ENCODE peak calls at places on chromosomes 2 and 18, in ten cellular contexts. One of them, this sample, is unnamed. For H3K27me3 and H3K36me3, the result is how much of the 10 kb centered on the place peaks cover.

GRCh38 chr2:227616631-227617030 is 667 bp upstream of the SCYGR4 start:
- DNase-seq in SJSA1: no peak
- DNase-seq in kidney epithelial cell: no peak
- DNase-seq in tibial artery: no peak
- DNase-seq in stomach: no peak
- DNase-seq in psoas muscle: no peak
- DNase-seq in adrenal gland: no peak
- DNase-seq in BE2C: no peak
- DNase-seq in ovary: no peak
- DNase-seq in left ventricle myocardium inferior: no peak
- DNase-seq in this sample: no peak

GRCh38 chr2:171403181-171403580 is 30.6 kb downstream of the METTL8 start:
- DNase-seq in SJSA1: peak
- DNase-seq in psoas muscle: no peak
- DNase-seq in tibial artery: no peak
- DNase-seq in adrenal gland: no peak
- DNase-seq in left ventricle myocardium inferior: no peak
- DNase-seq in BE2C: no peak
- DNase-seq in stomach: no peak
- DNase-seq in ovary: no peak
- DNase-seq in kidney epithelial cell: no peak
- DNase-seq in this sample: no peak

GRCh38 chr2:237720444-237720843 is 78.1 kb upstream of the RBM44 start:
- DNase-seq in stomach: no peak
- DNase-seq in tibial artery: no peak
- DNase-seq in adrenal gland: no peak
- DNase-seq in BE2C: no peak
- DNase-seq in kidney epithelial cell: no peak
- DNase-seq in left ventricle myocardium inferior: no peak
- DNase-seq in SJSA1: no peak
- DNase-seq in ovary: no peak
- DNase-seq in psoas muscle: no peak
- DNase-seq in this sample: no peak

GRCh38 chr2:177830881-177831386 is 241.6 kb downstream of the PDE11A start:
- DNase-seq in kidney epithelial cell: no peak
- DNase-seq in ovary: no peak
- DNase-seq in stomach: peak
- DNase-seq in BE2C: no peak
- DNase-seq in tibial artery: no peak
- DNase-seq in psoas muscle: no peak
- DNase-seq in adrenal gland: no peak
- DNase-seq in SJSA1: no peak
- DNase-seq in left ventricle myocardium inferior: no peak
- DNase-seq in this sample: no peak

GRCh38 chr2:153917570-153917969 is 45.8 kb downstream of the GALNT13 start:
- DNase-seq in psoas muscle: no peak
- DNase-seq in kidney epithelial cell: no peak
- DNase-seq in stomach: no peak
- DNase-seq in BE2C: no peak
- DNase-seq in tibial artery: no peak
- DNase-seq in SJSA1: no peak
- DNase-seq in left ventricle myocardium inferior: no peak
- DNase-seq in adrenal gland: no peak
- DNase-seq in ovary: no peak
- DNase-seq in this sample: no peak

GRCh38 chr18:71028285-71028762 is 739.5 kb downstream of the SOCS6 start:
- DNase-seq in left ventricle myocardium inferior: no peak
- DNase-seq in kidney epithelial cell: no peak
- DNase-seq in tibial artery: no peak
- DNase-seq in adrenal gland: peak
- DNase-seq in ovary: no peak
- DNase-seq in SJSA1: no peak
- DNase-seq in stomach: no peak
- DNase-seq in psoas muscle: peak
- DNase-seq in BE2C: peak
- DNase-seq in this sample: peak

GRCh38 chr18:48488388-48488850 is 50.4 kb upstream of the CTIF start:
- DNase-seq in ovary: peak
- DNase-seq in psoas muscle: no peak
- DNase-seq in kidney epithelial cell: peak
- DNase-seq in adrenal gland: peak
- DNase-seq in tibial artery: peak
- DNase-seq in BE2C: peak
- DNase-seq in left ventricle myocardium inferior: peak
- DNase-seq in SJSA1: peak
- DNase-seq in stomach: peak
- DNase-seq in this sample: peak

GRCh38 chr18:3983351-3983969 is 471.6 kb downstream of the DLGAP1 start:
- DNase-seq in psoas muscle: no peak
- DNase-seq in SJSA1: no peak
- DNase-seq in stomach: no peak
- DNase-seq in kidney epithelial cell: no peak
- DNase-seq in left ventricle myocardium inferior: no peak
- DNase-seq in BE2C: no peak
- DNase-seq in ovary: no peak
- DNase-seq in adrenal gland: no peak
- DNase-seq in tibial artery: no peak
- DNase-seq in this sample: peak

GRCh38 chr18:51716277-51716676 is 518.8 kb upstream of the MEX3C start:
- DNase-seq in stomach: no peak
- DNase-seq in psoas muscle: no peak
- DNase-seq in SJSA1: no peak
- DNase-seq in left ventricle myocardium inferior: no peak
- DNase-seq in BE2C: no peak
- DNase-seq in kidney epithelial cell: no peak
- DNase-seq in ovary: no peak
- DNase-seq in adrenal gland: no peak
- DNase-seq in tibial artery: no peak
- DNase-seq in this sample: no peak

GRCh38 chr2:236049981-236050380 is 118.2 kb downstream of the GBX2 start:
- DNase-seq in adrenal gland: no peak
- DNase-seq in ovary: no peak
- DNase-seq in SJSA1: no peak
- DNase-seq in stomach: no peak
- DNase-seq in left ventricle myocardium inferior: no peak
- DNase-seq in BE2C: no peak
- DNase-seq in psoas muscle: no peak
- DNase-seq in tibial artery: no peak
- DNase-seq in kidney epithelial cell: no peak
- DNase-seq in this sample: no peak

GRCh38 chr2:74815955-74816354 is 18.0 kb upstream of the HK2 start:
- DNase-seq in ovary: no peak
- DNase-seq in adrenal gland: no peak
- DNase-seq in BE2C: no peak
- DNase-seq in left ventricle myocardium inferior: no peak
- DNase-seq in SJSA1: no peak
- DNase-seq in stomach: no peak
- DNase-seq in psoas muscle: no peak
- DNase-seq in tibial artery: no peak
- DNase-seq in kidney epithelial cell: no peak
- DNase-seq in this sample: no peak
- H3K27me3 ChIP-seq in ovary: under half
- H3K27me3 ChIP-seq in adrenal gland: under half
- H3K27me3 ChIP-seq in BE2C: under half
- H3K27me3 ChIP-seq in left ventricle myocardium inferior: under half
- H3K27me3 ChIP-seq in SJSA1: under half
- H3K27me3 ChIP-seq in stomach: under half
- H3K27me3 ChIP-seq in psoas muscle: under half
- H3K27me3 ChIP-seq in tibial artery: under half
- H3K27me3 ChIP-seq in kidney epithelial cell: under half
- H3K27me3 ChIP-seq in this sample: under half

DNA sequence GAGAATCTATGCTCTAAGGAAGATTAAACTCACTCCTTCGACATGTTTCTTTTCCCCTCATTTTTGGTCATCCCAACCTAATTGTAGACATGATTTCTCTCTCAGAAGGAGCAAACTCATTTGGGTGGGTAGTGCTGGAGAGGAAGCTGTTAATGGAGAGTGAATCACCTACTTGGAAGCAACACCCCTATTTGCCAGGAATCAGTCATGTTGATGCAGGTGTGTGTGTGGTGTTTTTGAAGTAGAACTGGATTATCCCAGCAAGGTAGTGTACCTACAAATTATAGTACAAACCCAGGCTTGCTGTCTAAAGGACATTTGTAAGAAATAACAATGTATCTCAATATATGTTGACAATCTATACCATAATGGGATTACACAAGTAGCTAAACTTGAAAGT is 186.4 kb downstream of the EPHA4 start:
- DNase-seq in stomach: no peak
- DNase-seq in psoas muscle: no peak
- DNase-seq in SJSA1: no peak
- DNase-seq in kidney epithelial cell: no peak
- DNase-seq in tibial artery: no peak
- DNase-seq in ovary: no peak
- DNase-seq in adrenal gland: no peak
- DNase-seq in left ventricle myocardium inferior: no peak
- DNase-seq in BE2C: no peak
- DNase-seq in this sample: no peak
- H3K4me3 ChIP-seq in stomach: no peak
- H3K4me3 ChIP-seq in psoas muscle: no peak
- H3K4me3 ChIP-seq in SJSA1: no peak
- H3K4me3 ChIP-seq in kidney epithelial cell: no peak
- H3K4me3 ChIP-seq in tibial artery: no peak
- H3K4me3 ChIP-seq in ovary: no peak
- H3K4me3 ChIP-seq in adrenal gland: no peak
- H3K4me3 ChIP-seq in left ventricle myocardium inferior: no peak
- H3K4me3 ChIP-seq in BE2C: no peak
- H3K4me3 ChIP-seq in this sample: no peak

GRCh38 chr2:85390941-85391669 is 19.1 kb downstream of the CAPG start:
- DNase-seq in SJSA1: no peak
- DNase-seq in BE2C: peak
- DNase-seq in adrenal gland: peak
- DNase-seq in kidney epithelial cell: no peak
- DNase-seq in ovary: peak
- DNase-seq in stomach: peak
- DNase-seq in psoas muscle: peak
- DNase-seq in left ventricle myocardium inferior: peak
- DNase-seq in tibial artery: no peak
- DNase-seq in this sample: peak

GRCh38 chr2:85385746-85386145 is 24.4 kb downstream of the CAPG start:
- DNase-seq in BE2C: no peak
- DNase-seq in stomach: no peak
- DNase-seq in psoas muscle: peak
- DNase-seq in left ventricle myocardium inferior: no peak
- DNase-seq in adrenal gland: no peak
- DNase-seq in ovary: no peak
- DNase-seq in SJSA1: no peak
- DNase-seq in kidney epithelial cell: no peak
- DNase-seq in tibial artery: no peak
- DNase-seq in this sample: no peak

GRCh38 chr2:85383850-85384249 is 26.3 kb downstream of the CAPG start:
- DNase-seq in left ventricle myocardium inferior: no peak
- DNase-seq in psoas muscle: no peak
- DNase-seq in kidney epithelial cell: no peak
- DNase-seq in ovary: no peak
- DNase-seq in BE2C: no peak
- DNase-seq in SJSA1: no peak
- DNase-seq in stomach: no peak
- DNase-seq in adrenal gland: no peak
- DNase-seq in tibial artery: no peak
- DNase-seq in this sample: no peak

GRCh38 chr2:85389139-85389538 is 21.0 kb downstream of the CAPG start:
- DNase-seq in adrenal gland: no peak
- DNase-seq in BE2C: no peak
- DNase-seq in psoas muscle: peak
- DNase-seq in stomach: no peak
- DNase-seq in kidney epithelial cell: no peak
- DNase-seq in tibial artery: no peak
- DNase-seq in SJSA1: no peak
- DNase-seq in ovary: no peak
- DNase-seq in left ventricle myocardium inferior: no peak
- DNase-seq in this sample: no peak

DNA sequence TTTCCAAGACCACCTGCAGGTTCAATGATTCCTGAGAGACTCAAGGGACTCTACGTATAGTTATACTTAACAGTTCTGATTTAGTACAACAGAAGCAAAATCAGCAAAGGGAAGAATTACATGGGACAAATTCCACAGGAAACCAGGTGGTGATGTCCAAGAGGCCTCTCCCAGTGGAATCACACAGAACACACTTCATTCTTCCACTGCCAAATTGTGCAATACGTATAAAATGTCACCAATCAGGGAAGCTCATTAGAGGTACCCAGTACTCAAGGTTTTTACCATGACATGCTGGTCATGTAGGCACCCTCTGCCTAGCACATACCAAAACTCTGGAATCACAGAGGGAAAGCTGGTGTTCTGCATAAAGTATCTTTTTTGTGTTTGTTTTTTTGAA is 22.4 kb downstream of the CAPG start:
- DNase-seq in stomach: no peak
- DNase-seq in psoas muscle: peak
- DNase-seq in tibial artery: no peak
- DNase-seq in kidney epithelial cell: no peak
- DNase-seq in BE2C: no peak
- DNase-seq in ovary: no peak
- DNase-seq in SJSA1: no peak
- DNase-seq in left ventricle myocardium inferior: no peak
- DNase-seq in adrenal gland: no peak
- DNase-seq in this sample: no peak
- H3K36me3 ChIP-seq in stomach: half or more
- H3K36me3 ChIP-seq in psoas muscle: half or more
- H3K36me3 ChIP-seq in tibial artery: half or more
- H3K36me3 ChIP-seq in kidney epithelial cell: under half
- H3K36me3 ChIP-seq in BE2C: under half
- H3K36me3 ChIP-seq in ovary: under half
- H3K36me3 ChIP-seq in SJSA1: half or more
- H3K36me3 ChIP-seq in left ventricle myocardium inferior: half or more
- H3K36me3 ChIP-seq in adrenal gland: half or more
- H3K36me3 ChIP-seq in this sample: under half

GRCh38 chr18:1246827-1247226 is 342.2 kb downstream of the ADCYAP1 start:
- DNase-seq in SJSA1: no peak
- DNase-seq in psoas muscle: peak
- DNase-seq in tibial artery: no peak
- DNase-seq in kidney epithelial cell: no peak
- DNase-seq in stomach: no peak
- DNase-seq in adrenal gland: no peak
- DNase-seq in ovary: no peak
- DNase-seq in left ventricle myocardium inferior: no peak
- DNase-seq in BE2C: no peak
- DNase-seq in this sample: no peak

GRCh38 chr18:1244397-1245122 is 339.9 kb downstream of the ADCYAP1 start:
- DNase-seq in tibial artery: no peak
- DNase-seq in BE2C: no peak
- DNase-seq in SJSA1: no peak
- DNase-seq in stomach: no peak
- DNase-seq in psoas muscle: no peak
- DNase-seq in left ventricle myocardium inferior: no peak
- DNase-seq in adrenal gland: no peak
- DNase-seq in kidney epithelial cell: no peak
- DNase-seq in ovary: no peak
- DNase-seq in this sample: no peak
- H3K27me3 ChIP-seq in tibial artery: under half
- H3K27me3 ChIP-seq in BE2C: under half
- H3K27me3 ChIP-seq in SJSA1: under half
- H3K27me3 ChIP-seq in stomach: under half
- H3K27me3 ChIP-seq in psoas muscle: under half
- H3K27me3 ChIP-seq in left ventricle myocardium inferior: under half
- H3K27me3 ChIP-seq in adrenal gland: under half
- H3K27me3 ChIP-seq in kidney epithelial cell: under half
- H3K27me3 ChIP-seq in ovary: under half
- H3K27me3 ChIP-seq in this sample: under half

This sample was measured in MG63.